ENCODE peak calls at places on chromosomes 4 and X, in seven cellular contexts. O is nephron progenitor cell, K is heart left ventricle, M is body of pancreas, H is MCF 10A, C is IMR-90, Y is choroid plexus epithelial cell. L is an unnamed sample.

GRCh38 chr4:125243835-125244397 is 70.8 kb upstream of the FAT4 start:
- DNase-seq in O (no peak), K (no peak), M (no peak), H (no peak), C (peak; percentile 12), Y (peak; percentile 23), L (peak; percentile 17)

GRCh38 chr4:107736924-107737448 is 17.0 kb upstream of the PAPSS1 start:
- DNase-seq in O (peak; percentile 69), K (peak; percentile 38), M (peak; percentile 40), H (peak; percentile 57), C (peak; percentile 57), Y (peak; percentile 72), L (peak; percentile 76)

GRCh38 chr4:73978886-73979285 is 2.9 kb downstream of the PF4 start:
- DNase-seq in O (no peak), K (no peak), M (no peak), H (peak; percentile 36), C (peak; percentile 93), Y (peak; percentile 92), L (peak; percentile 87)

GRCh38 chrX:44997888-44998287 is 124.9 kb downstream of the KDM6A start:
- DNase-seq in O (no peak), K (no peak), M (no peak), H (no peak), C (no peak), Y (no peak), L (no peak)

GRCh38 chr4:105543881-105544280 is 8.5 kb upstream of the ARHGEF38 start:
- DNase-seq in O (no peak), K (no peak), M (no peak), H (no peak), C (no peak), Y (no peak), L (no peak)

GRCh38 chrX:149510386-149510785 is 5.3 kb upstream of the IDS start:
- DNase-seq in O (no peak), K (no peak), M (no peak), H (no peak), C (no peak), Y (no peak), L (peak; percentile 31)

GRCh38 chr4:184599492-184600135 is 49.6 kb downstream of the CASP3 start:
- DNase-seq in O (no peak), K (no peak), M (no peak), H (peak; percentile 71), C (peak; percentile 86), Y (peak; percentile 93), L (peak; percentile 91)

GRCh38 chr4:42371306-42372063 is 25.8 kb upstream of the SHISA3 start:
- DNase-seq in O (no peak), K (no peak), M (peak; percentile 23), H (peak; percentile 59), C (peak; percentile 60), Y (peak; percentile 70), L (peak; percentile 87)

GRCh38 chr4:33940281-33940680 is 2304.0 kb downstream of the ARAP2 start:
- DNase-seq in O (no peak), K (no peak), M (no peak), H (peak; percentile 9), C (no peak), Y (peak; percentile 23), L (peak; percentile 47)

GRCh38 chr4:120990246-120990645 is 67.7 kb upstream of the PRDM5 start:
- DNase-seq in O (no peak), K (no peak), M (no peak), H (no peak), C (no peak), Y (no peak), L (no peak)

GRCh38 chr4:153564630-153565525 is 98.7 kb downstream of the TMEM131L start:
- DNase-seq in O (no peak), K (no peak), M (peak; percentile 60), H (peak; percentile 13), C (peak; percentile 60), Y (peak; percentile 25), L (peak; percentile 49)

GRCh38 chr4:11685481-11685880 is 256.8 kb upstream of the HS3ST1 start:
- DNase-seq in O (no peak), K (no peak), M (no peak), H (no peak), C (no peak), Y (no peak), L (no peak)

GRCh38 chrX:255923-256331 is 25.3 kb upstream of the PLCXD1 start:
- DNase-seq in O (no peak), K (no peak), M (no peak), H (no peak), C (no peak), Y (no peak), L (no peak)

GRCh38 chr4:3871181-3871852 is 105.1 kb downstream of the ADRA2C start:
- DNase-seq in O (peak; percentile 83), K (no peak), M (peak; percentile 25), H (no peak), C (no peak), Y (no peak), L (no peak)

GRCh38 chr4:93730760-93731159 is 97.8 kb upstream of the ATOH1 start:
- DNase-seq in O (no peak), K (no peak), M (peak; percentile 11), H (no peak), C (no peak), Y (no peak), L (no peak)

GRCh38 chrX:132219343-132219768 is at the start of gene RAP2C:
- DNase-seq in O (peak; percentile 77), K (peak; percentile 81), M (peak; percentile 77), H (peak; percentile 78), C (peak; percentile 54), Y (peak; percentile 70), L (peak; percentile 61)

GRCh38 chr4:6727943-6728250 is 11.9 kb downstream of the BLOC1S4 start:
- DNase-seq in O (no peak), K (no peak), M (no peak), H (no peak), C (no peak), Y (peak; percentile 30), L (no peak)

GRCh38 chrX:53547668-53548067 is 113.5 kb upstream of the HSD17B10 start:
- DNase-seq in O (no peak), K (no peak), M (no peak), H (no peak), C (no peak), Y (no peak), L (no peak)

GRCh38 chr4:147477439-147477838 is 3.5 kb upstream of the EDNRA start:
- DNase-seq in O (no peak), K (no peak), M (no peak), H (no peak), C (no peak), Y (no peak), L (no peak)

GRCh38 chrX:40153335-40154221 is 55.8 kb upstream of the BCOR start:
- DNase-seq in O (peak; percentile 54), K (peak; percentile 60), M (peak; percentile 62), H (peak; percentile 49), C (no peak), Y (peak; percentile 51), L (no peak)

GRCh38 chr4:16794816-16795445 is 103.5 kb downstream of the LDB2 start:
- DNase-seq in O (peak; percentile 67), K (peak; percentile 62), M (peak; percentile 50), H (peak; percentile 64), C (peak; percentile 60), Y (peak; percentile 77), L (peak; percentile 70)

GRCh38 chrX:119477812-119478232 is 9.6 kb downstream of the SLC25A5 start:
- DNase-seq in O (no peak), K (no peak), M (peak; percentile 57), H (peak; percentile 72), C (peak; percentile 93), Y (peak; percentile 97), L (peak; percentile 89)

GRCh38 chr4:25103423-25103822 is 56.8 kb downstream of the SEPSECS start:
- DNase-seq in O (no peak), K (peak; percentile 55), M (no peak), H (no peak), C (no peak), Y (no peak), L (peak; percentile 21)

GRCh38 chr4:105815701-105816100 is 79.6 kb upstream of the NPNT start:
- DNase-seq in O (no peak), K (no peak), M (no peak), H (no peak), C (no peak), Y (no peak), L (no peak)

GRCh38 chr4:54571762-54572542 is 85.8 kb upstream of the KIT start:
- DNase-seq in O (no peak), K (no peak), M (no peak), H (no peak), C (no peak), Y (no peak), L (no peak)

GRCh38 chrX:110983024-110983423 is 113.0 kb upstream of the PAK3 start:
- DNase-seq in O (no peak), K (no peak), M (no peak), H (no peak), C (no peak), Y (no peak), L (no peak)

GRCh38 chrX:110989869-110990268 is 106.1 kb upstream of the PAK3 start:
- DNase-seq in O (no peak), K (no peak), M (no peak), H (no peak), C (no peak), Y (no peak), L (no peak)

GRCh38 chrX:110989447-110989846 is 106.5 kb upstream of the PAK3 start:
- DNase-seq in O (no peak), K (no peak), M (no peak), H (no peak), C (no peak), Y (no peak), L (no peak)

GRCh38 chrX:110985470-110985869 is 110.5 kb upstream of the PAK3 start:
- DNase-seq in O (no peak), K (no peak), M (no peak), H (no peak), C (no peak), Y (no peak), L (no peak)

GRCh38 chrX:110987292-110987691 is 108.7 kb upstream of the PAK3 start:
- DNase-seq in O (no peak), K (no peak), M (no peak), H (no peak), C (no peak), Y (no peak), L (no peak)
- TF ChIP-seq CTCF in O (no peak), K (no peak), M (no peak), H (no peak), C (peak; percentile 13), Y (no peak), L (no peak)

GRCh38 chrX:108537005-108537404 is 97.4 kb downstream of the COL4A5 start:
- DNase-seq in O (peak; percentile 24), K (no peak), M (peak; percentile 16), H (peak; percentile 56), C (peak; percentile 38), Y (peak; percentile 68), L (peak; percentile 61)
- TF ChIP-seq CTCF in O (peak; percentile 91), K (peak; percentile 64), M (peak; percentile 23), H (peak; percentile 71), C (peak; percentile 67), Y (peak; percentile 60), L (peak; percentile 77)

DNA sequence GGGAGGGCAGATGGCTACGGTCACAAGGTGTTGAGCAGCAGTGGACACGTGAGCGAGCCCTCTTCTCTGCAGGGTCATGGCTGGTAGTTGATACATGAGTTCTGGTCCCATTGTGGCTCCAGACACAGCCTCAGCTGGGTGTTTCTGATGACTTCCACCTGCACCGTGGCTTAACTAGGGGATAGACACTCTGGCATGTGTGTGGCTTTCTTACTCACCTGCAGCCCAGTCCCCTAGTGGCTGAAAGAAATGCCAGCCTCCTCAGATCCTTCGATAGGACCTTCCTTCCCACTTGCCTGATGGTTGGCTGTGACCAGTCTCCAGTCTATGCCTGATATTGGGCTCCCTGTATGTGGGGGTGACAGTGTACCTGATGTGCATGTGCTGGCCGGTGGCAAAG is 5.0 kb downstream of the GPR78 start:
- DNase-seq in O (no peak), K (no peak), M (no peak), H (peak; percentile 18), C (no peak), Y (no peak), L (no peak)
- TF ChIP-seq CTCF in O (peak; percentile 14), K (no peak), M (no peak), H (no peak), C (no peak), Y (peak; percentile 7), L (no peak)

GRCh38 chr4:83281326-83281725 is 3.3 kb downstream of the COQ2 start:
- DNase-seq in O (no peak), K (no peak), M (no peak), H (no peak), C (no peak), Y (peak; percentile 28), L (no peak)
- TF ChIP-seq CTCF in O (no peak), K (no peak), M (no peak), H (no peak), C (no peak), Y (no peak), L (peak; percentile 17)